ENCODE peak calls at places on chromosome 14, in ten cellular contexts. X is fibroblast of lung; B is A549; U is lung; Z is endothelial cell of umbilical vein; M is HCT116; Q is adrenal gland; O is naive thymus-derived CD4-positive, alpha-beta T cell; T is IMR-90; J is neural progenitor cell. A is an unnamed sample.

GRCh38 chr14:69204753-69205152 is 13.5 kb downstream of the EXD2 start:
- DNase-seq in T (no peak), J (no peak), O (no peak), U (no peak), Z (peak; percentile 29), B (no peak), Q (no peak), M (no peak), X (no peak), A (no peak)

GRCh38 chr14:102320033-102320660 is 601 bp downstream of the ZNF839 start:
- DNase-seq in O (no peak), T (peak; percentile 56), Z (peak; percentile 57), J (peak; percentile 62), X (peak; percentile 46), B (peak; percentile 36), U (no peak), M (no peak), Q (peak; percentile 77), A (peak; percentile 44)

GRCh38 chr14:90698379-90698869 is 117.8 kb downstream of the TTC7B start:
- DNase-seq in X (peak; percentile 79), J (no peak), Q (peak; percentile 78), O (no peak), T (peak; percentile 58), Z (peak; percentile 84), U (no peak), B (no peak), M (no peak), A (no peak)

GRCh38 chr14:71923471-71923870 is 8.8 kb upstream of the RGS6 start:
- DNase-seq in T (no peak), B (no peak), U (no peak), O (no peak), J (no peak), Q (no peak), X (no peak), M (no peak), Z (no peak), A (no peak)

GRCh38 chr14:55427439-55427838 is 13.0 kb downstream of the TBPL2 start:
- DNase-seq in B (no peak), O (no peak), Q (no peak), U (no peak), M (peak; percentile 70), Z (no peak), J (no peak), T (no peak), X (no peak), A (no peak)

GRCh38 chr14:96095581-96096476 is 56.7 kb downstream of the C14orf132 start:
- DNase-seq in X (peak; percentile 98), B (peak; percentile 56), Z (no peak), U (peak; percentile 52), Q (peak; percentile 95), T (peak; percentile 92), M (no peak), J (peak; percentile 41), O (no peak), A (no peak)

GRCh38 chr14:50531595-50532501 is 521 bp downstream of the MAP4K5 start:
- DNase-seq in M (no peak), U (peak; percentile 45), B (no peak), J (peak; percentile 79), X (peak; percentile 41), Q (peak; percentile 72), Z (peak; percentile 57), O (no peak), T (peak; percentile 29), A (peak; percentile 21)

GRCh38 chr14:66056268-66056907 is 429.8 kb upstream of the CCDC196 start:
- DNase-seq in X (no peak), Z (no peak), B (no peak), M (no peak), T (no peak), Q (no peak), O (no peak), J (no peak), U (no peak), A (no peak)

GRCh38 chr14:67487937-67488893 is at the start of gene TMEM229B:
- DNase-seq in Z (no peak), J (no peak), T (no peak), Q (peak; percentile 74), X (no peak), O (peak; percentile 82), B (no peak), U (peak; percentile 38), M (no peak), A (peak; percentile 82)

GRCh38 chr14:20415723-20416622 is 2.7 kb upstream of the TEP1 start:
- DNase-seq in Q (peak; percentile 56), O (peak; percentile 55), B (peak; percentile 44), U (no peak), Z (peak; percentile 75), M (peak; percentile 43), X (peak; percentile 62), T (peak; percentile 61), J (peak; percentile 58), A (peak; percentile 75)

GRCh38 chr14:91299483-91300115 is 55.1 kb upstream of the GPR68 start:
- DNase-seq in Z (no peak), J (no peak), B (no peak), M (no peak), T (no peak), O (no peak), Q (no peak), X (no peak), U (no peak), A (no peak)

GRCh38 chr14:90781344-90781761 is 34.9 kb downstream of the TTC7B start:
- DNase-seq in X (peak; percentile 50), U (no peak), B (no peak), J (no peak), T (peak; percentile 71), Z (no peak), M (no peak), Q (peak; percentile 10), O (no peak), A (no peak)

DNA sequence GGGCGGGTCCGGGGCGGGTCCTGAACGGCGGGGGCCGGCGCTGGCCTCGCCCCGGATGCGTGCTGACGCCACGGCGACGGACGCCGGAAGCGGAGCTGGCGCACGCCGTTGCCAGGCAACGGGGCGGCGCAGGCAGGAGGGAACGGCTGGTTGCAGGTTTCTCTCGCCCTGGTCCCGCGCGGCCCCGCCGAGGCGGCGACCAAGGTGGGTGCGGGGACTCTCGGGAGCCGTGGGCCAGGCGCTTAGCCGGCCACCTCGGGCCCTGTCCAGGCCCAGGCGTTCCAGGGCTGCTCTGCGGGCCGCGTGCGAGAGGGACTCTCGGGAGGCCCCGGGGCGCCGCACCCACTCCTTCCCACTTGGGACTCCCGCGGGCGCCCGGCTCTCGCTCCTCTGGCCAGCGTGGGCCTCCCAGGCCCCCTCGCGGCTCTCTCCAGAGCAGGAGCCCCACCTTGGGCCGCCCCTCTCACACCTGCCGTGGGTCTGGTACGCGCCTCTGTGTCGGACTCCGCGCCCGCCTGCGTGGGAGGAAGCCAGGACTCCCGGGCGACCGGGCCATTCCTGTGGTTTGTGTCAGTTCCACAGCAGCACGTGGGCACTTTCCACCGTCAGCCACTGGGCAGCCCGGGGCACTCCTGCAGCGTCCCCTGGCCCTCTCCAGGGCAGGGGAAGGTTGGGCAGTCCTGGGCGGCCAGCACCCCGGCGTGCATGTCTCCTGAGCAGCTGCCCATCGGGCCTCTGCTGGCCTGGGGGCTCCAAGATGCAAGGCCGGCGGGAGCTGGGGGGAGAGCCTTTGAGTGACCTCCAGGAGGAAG is at the start of gene CLBA1:
- DNase-seq in U (no peak), B (peak; percentile 93), Q (no peak), M (peak; percentile 72), T (peak; percentile 87), X (peak; percentile 86), Z (peak; percentile 90), J (peak; percentile 97), O (peak; percentile 90), A (peak; percentile 86)
- H3K4me1 ChIP-seq in U (peaks cover 3% of the 10 kb centered on the region), B (peaks cover 16% of the 10 kb centered on the region), Q (peaks cover 5% of the 10 kb centered on the region), M (peaks cover 19% of the 10 kb centered on the region), T (peaks cover 3% of the 10 kb centered on the region), X (peaks cover 3% of the 10 kb centered on the region), Z (peaks cover 4% of the 10 kb centered on the region), J (no peaks in the 10 kb centered on the region), O (no peaks in the 10 kb centered on the region), A (peaks cover 9% of the 10 kb centered on the region)

GRCh38 chr14:89280612-89281011 is 136.4 kb downstream of the FOXN3 start:
- DNase-seq in Q (peak; percentile 48), M (no peak), Z (no peak), O (no peak), X (no peak), T (no peak), U (no peak), B (no peak), J (no peak), A (no peak)

GRCh38 chr14:89276424-89276975 is 140.5 kb downstream of the FOXN3 start:
- DNase-seq in O (no peak), Q (peak; percentile 46), T (peak; percentile 76), J (no peak), M (no peak), U (no peak), Z (no peak), B (no peak), X (peak; percentile 34), A (no peak)

GRCh38 chr14:89277229-89277628 is 139.8 kb downstream of the FOXN3 start:
- DNase-seq in T (no peak), U (no peak), J (no peak), M (no peak), B (no peak), O (no peak), Z (no peak), X (no peak), Q (no peak), A (no peak)

GRCh38 chr14:89282191-89282590 is 134.8 kb downstream of the FOXN3 start:
- DNase-seq in Z (no peak), Q (peak; percentile 35), O (no peak), B (no peak), X (no peak), J (no peak), U (no peak), T (no peak), M (no peak), A (no peak)

GRCh38 chr14:89279649-89280232 is 137.3 kb downstream of the FOXN3 start:
- DNase-seq in T (no peak), B (no peak), Z (no peak), X (no peak), M (no peak), U (no peak), J (no peak), O (no peak), Q (no peak), A (no peak)
- H3K4me1 ChIP-seq in T (peaks cover 3% of the 10 kb centered on the region), B (no peaks in the 10 kb centered on the region), Z (peaks cover 3% of the 10 kb centered on the region), X (no peaks in the 10 kb centered on the region), M (no peaks in the 10 kb centered on the region), U (no peaks in the 10 kb centered on the region), J (peaks cover 10% of the 10 kb centered on the region), O (peaks cover 8% of the 10 kb centered on the region), Q (no peaks in the 10 kb centered on the region), A (peaks cover 17% of the 10 kb centered on the region)

DNA sequence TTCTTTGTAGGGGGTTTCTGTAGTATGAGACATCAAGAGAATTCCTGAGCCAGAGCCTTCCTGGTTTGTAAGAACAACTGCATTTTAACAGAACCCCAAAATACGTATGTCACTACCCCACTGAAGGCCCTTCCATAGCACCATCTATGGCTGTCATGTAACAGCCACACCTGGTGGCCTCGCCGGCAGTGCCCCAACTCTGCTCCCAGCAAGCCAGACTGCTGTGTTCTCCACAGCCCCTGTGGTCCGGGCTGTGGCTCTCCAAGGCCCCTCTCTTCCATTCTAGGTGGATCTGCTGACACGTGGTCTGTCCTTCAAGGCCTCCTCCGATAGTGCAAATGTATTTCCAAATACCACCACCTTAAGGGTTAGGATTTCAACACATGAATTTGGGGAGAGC is 9.9 kb upstream of the PPP1R13B start:
- DNase-seq in U (no peak), Q (no peak), T (no peak), J (no peak), M (no peak), O (no peak), Z (no peak), B (no peak), X (no peak), A (no peak)
- H3K4me1 ChIP-seq in U (no peaks in the 10 kb centered on the region), Q (no peaks in the 10 kb centered on the region), T (no peaks in the 10 kb centered on the region), J (peaks cover 16% of the 10 kb centered on the region), M (peaks cover 14% of the 10 kb centered on the region), O (no peaks in the 10 kb centered on the region), Z (peaks cover 24% of the 10 kb centered on the region), B (no peaks in the 10 kb centered on the region), X (no peaks in the 10 kb centered on the region), A (no peaks in the 10 kb centered on the region)

GRCh38 chr14:73424453-73424852 is 33.9 kb downstream of the NUMB start:
- DNase-seq in X (no peak), O (no peak), M (no peak), Q (no peak), Z (peak; percentile 88), B (no peak), U (no peak), J (no peak), T (peak; percentile 36), A (no peak)
- H3K4me1 ChIP-seq in X (peaks cover 10% of the 10 kb centered on the region), O (no peaks in the 10 kb centered on the region), M (no peaks in the 10 kb centered on the region), Q (no peaks in the 10 kb centered on the region), Z (peaks cover 50% of the 10 kb centered on the region), B (peaks cover 64% of the 10 kb centered on the region), U (peaks cover 13% of the 10 kb centered on the region), J (no peaks in the 10 kb centered on the region), T (peaks cover 12% of the 10 kb centered on the region), A (no peaks in the 10 kb centered on the region)